ENCODE peak calls at places on chromosome 19, in six cellular contexts. W is activated naive CD4-positive, alpha-beta T cell treated with anti-CD3 and anti-CD28 coated beads for 36 hours; D is nucleus accumbens; X is germinal center; G is hippocampal formation; E is stimulated activated CD4-positive, alpha-beta T cell treated with anti-CD3 and anti-CD28 coated beads, Interleukin-4, amount 100 ng/mL, for 4 hours. L is an unnamed sample.
A peak's percentile ranks its signal among the peaks of the same experiment; 100 is the strongest.

GRCh38 chr19:3431760-3432397 is 48.4 kb downstream of the SMIM24 start:
- DNase-seq in D (no peak), X (no peak), E (no peak), W (no peak), G (no peak), L (no peak)

GRCh38 chr19:4368128-4368820 is 24.9 kb downstream of the MPND start:
- DNase-seq in X (peak; percentile 28), D (no peak), W (peak; percentile 38), G (no peak), E (no peak), L (no peak)

GRCh38 chr19:40150170-40150569 is 41.1 kb upstream of the MAP3K10 start:
- DNase-seq in G (no peak), E (no peak), X (no peak), D (no peak), W (no peak), L (no peak)

GRCh38 chr19:37932985-37933953 is 26.3 kb downstream of the SIPA1L3 start:
- DNase-seq in E (no peak), W (no peak), X (no peak), G (no peak), D (no peak), L (no peak)

GRCh38 chr19:12648088-12648487 is 18.5 kb downstream of the MAN2B1 start:
- DNase-seq in W (no peak), G (no peak), X (no peak), E (no peak), D (no peak), L (no peak)

GRCh38 chr19:873084-874019 is 13.9 kb downstream of the CFD start:
- DNase-seq in D (no peak), X (peak; percentile 88), E (peak; percentile 33), G (no peak), W (peak; percentile 74), L (no peak)

GRCh38 chr19:54952591-54953344 is 5.4 kb upstream of the NLRP7 start:
- DNase-seq in X (no peak), D (peak; percentile 2), W (no peak), G (peak; percentile 20), E (no peak), L (peak; percentile 2)

GRCh38 chr19:7337380-7338194 is 11.2 kb upstream of the ARHGEF18 start:
- DNase-seq in W (peak; percentile 58), X (peak; percentile 84), D (no peak), E (no peak), G (no peak), L (no peak)

GRCh38 chr19:47377801-47378200 is 28.7 kb downstream of the DHX34 start:
- DNase-seq in D (no peak), X (no peak), G (no peak), E (no peak), W (no peak), L (no peak)

GRCh38 chr19:1455336-1456120 is 5.6 kb downstream of the APC2 start:
- DNase-seq in E (no peak), G (no peak), D (no peak), W (peak; percentile 72), X (peak; percentile 87), L (no peak)

GRCh38 chr19:55253842-55254624 is 4.8 kb downstream of the PPP6R1 start:
- DNase-seq in W (peak; percentile 82), E (peak; percentile 38), D (no peak), G (no peak), X (peak; percentile 84), L (peak; percentile 8)

GRCh38 chr19:35304036-35304435 is 12.1 kb downstream of the MAG start:
- DNase-seq in W (no peak), X (no peak), D (no peak), G (no peak), E (no peak), L (no peak)

GRCh38 chr19:42466521-42467436 is 24.0 kb upstream of the CXCL17 start:
- DNase-seq in E (no peak), X (peak; percentile 45), D (no peak), G (no peak), W (no peak), L (no peak)

GRCh38 chr19:42216653-42217521 is 590 bp downstream of the DEDD2 start:
- DNase-seq in G (no peak), E (no peak), W (peak; percentile 44), X (peak; percentile 30), D (peak; percentile 71), L (peak; percentile 37)

GRCh38 chr19:50817941-50818858 is 5.4 kb downstream of the KLK1 start:
- DNase-seq in D (no peak), E (peak; percentile 46), X (peak; percentile 88), G (no peak), W (peak; percentile 72), L (no peak)

GRCh38 chr19:48623556-48624066 is 4.3 kb downstream of the SPHK2 start:
- DNase-seq in D (no peak), X (no peak), W (no peak), G (no peak), E (no peak), L (no peak)

L was measured in hypothalamus.